ENCODE peak calls at places on chromosomes 2 and 18, in seven cellular contexts. One of them, this sample, is unnamed.

GRCh38 chr2:19649107-19649506 is 252.7 kb downstream of the TTC32 start:
- DNase-seq in OCI-LY7: no peak
- DNase-seq in adrenal gland: no peak
- DNase-seq in GM23338: no peak
- DNase-seq in upper lobe of right lung: no peak
- DNase-seq in neural progenitor cell: no peak
- DNase-seq in prostate gland: no peak
- DNase-seq in this sample: no peak

GRCh38 chr18:25121442-25121841 is 230.5 kb downstream of the ZNF521 start:
- DNase-seq in OCI-LY7: no peak
- DNase-seq in GM23338: peak; percentile 30
- DNase-seq in adrenal gland: no peak
- DNase-seq in upper lobe of right lung: no peak
- DNase-seq in neural progenitor cell: no peak
- DNase-seq in prostate gland: no peak
- DNase-seq in this sample: no peak

GRCh38 chr2:224086226-224086911 is 47.3 kb upstream of the SERPINE2 start:
- DNase-seq in adrenal gland: peak; percentile 13
- DNase-seq in neural progenitor cell: no peak
- DNase-seq in upper lobe of right lung: no peak
- DNase-seq in OCI-LY7: no peak
- DNase-seq in GM23338: no peak
- DNase-seq in prostate gland: no peak
- DNase-seq in this sample: no peak

GRCh38 chr2:170715062-170715931 is at the start of gene SP5:
- DNase-seq in neural progenitor cell: peak; percentile 94
- DNase-seq in upper lobe of right lung: peak; percentile 87
- DNase-seq in prostate gland: peak; percentile 55
- DNase-seq in GM23338: peak; percentile 92
- DNase-seq in adrenal gland: peak; percentile 86
- DNase-seq in OCI-LY7: no peak
- DNase-seq in this sample: peak; percentile 97

GRCh38 chr2:191247381-191248057 is 2.3 kb downstream of the MYO1B start:
- DNase-seq in neural progenitor cell: no peak
- DNase-seq in prostate gland: no peak
- DNase-seq in adrenal gland: no peak
- DNase-seq in upper lobe of right lung: no peak
- DNase-seq in GM23338: peak; percentile 21
- DNase-seq in OCI-LY7: no peak
- DNase-seq in this sample: no peak

GRCh38 chr2:69624153-69624552 is 19.4 kb downstream of the AAK1 start:
- DNase-seq in OCI-LY7: no peak
- DNase-seq in prostate gland: no peak
- DNase-seq in upper lobe of right lung: no peak
- DNase-seq in GM23338: no peak
- DNase-seq in adrenal gland: no peak
- DNase-seq in neural progenitor cell: no peak
- DNase-seq in this sample: no peak

GRCh38 chr18:40875101-40875500 is 1079.9 kb upstream of the PIK3C3 start:
- DNase-seq in upper lobe of right lung: no peak
- DNase-seq in neural progenitor cell: no peak
- DNase-seq in adrenal gland: no peak
- DNase-seq in GM23338: no peak
- DNase-seq in prostate gland: no peak
- DNase-seq in OCI-LY7: no peak
- DNase-seq in this sample: no peak

GRCh38 chr2:40412456-40412855 is 39.4 kb downstream of the SLC8A1 start:
- DNase-seq in OCI-LY7: no peak
- DNase-seq in adrenal gland: no peak
- DNase-seq in neural progenitor cell: no peak
- DNase-seq in prostate gland: no peak
- DNase-seq in upper lobe of right lung: no peak
- DNase-seq in GM23338: no peak
- DNase-seq in this sample: no peak

GRCh38 chr2:127526142-127526939 is at the start of gene IWS1:
- DNase-seq in OCI-LY7: peak; percentile 97
- DNase-seq in adrenal gland: peak; percentile 96
- DNase-seq in neural progenitor cell: peak; percentile 99
- DNase-seq in upper lobe of right lung: peak; percentile 97
- DNase-seq in prostate gland: peak; percentile 96
- DNase-seq in GM23338: peak; percentile 99
- DNase-seq in this sample: peak; percentile 98
- TF ChIP-seq CTCF in OCI-LY7: no peak
- TF ChIP-seq CTCF in adrenal gland: peak; percentile 66
- TF ChIP-seq CTCF in neural progenitor cell: peak; percentile 27
- TF ChIP-seq CTCF in upper lobe of right lung: peak; percentile 33
- TF ChIP-seq CTCF in prostate gland: peak; percentile 63
- TF ChIP-seq CTCF in GM23338: peak; percentile 27
- TF ChIP-seq CTCF in this sample: peak; percentile 50

GRCh38 chr2:231987088-231987788 is 25.7 kb downstream of the DIS3L2 start:
- DNase-seq in OCI-LY7: no peak
- DNase-seq in prostate gland: no peak
- DNase-seq in GM23338: no peak
- DNase-seq in adrenal gland: no peak
- DNase-seq in upper lobe of right lung: no peak
- DNase-seq in neural progenitor cell: no peak
- DNase-seq in this sample: no peak

GRCh38 chr2:231984992-231985391 is 23.5 kb downstream of the DIS3L2 start:
- DNase-seq in prostate gland: no peak
- DNase-seq in GM23338: no peak
- DNase-seq in upper lobe of right lung: no peak
- DNase-seq in adrenal gland: no peak
- DNase-seq in OCI-LY7: no peak
- DNase-seq in neural progenitor cell: no peak
- DNase-seq in this sample: no peak

GRCh38 chr2:231988179-231988866 is 26.8 kb downstream of the DIS3L2 start:
- DNase-seq in OCI-LY7: no peak
- DNase-seq in prostate gland: no peak
- DNase-seq in GM23338: no peak
- DNase-seq in adrenal gland: no peak
- DNase-seq in neural progenitor cell: no peak
- DNase-seq in upper lobe of right lung: no peak
- DNase-seq in this sample: no peak

GRCh38 chr2:231991664-231992063 is 30.2 kb downstream of the DIS3L2 start:
- DNase-seq in OCI-LY7: no peak
- DNase-seq in adrenal gland: no peak
- DNase-seq in GM23338: no peak
- DNase-seq in prostate gland: no peak
- DNase-seq in neural progenitor cell: no peak
- DNase-seq in upper lobe of right lung: no peak
- DNase-seq in this sample: no peak

DNA sequence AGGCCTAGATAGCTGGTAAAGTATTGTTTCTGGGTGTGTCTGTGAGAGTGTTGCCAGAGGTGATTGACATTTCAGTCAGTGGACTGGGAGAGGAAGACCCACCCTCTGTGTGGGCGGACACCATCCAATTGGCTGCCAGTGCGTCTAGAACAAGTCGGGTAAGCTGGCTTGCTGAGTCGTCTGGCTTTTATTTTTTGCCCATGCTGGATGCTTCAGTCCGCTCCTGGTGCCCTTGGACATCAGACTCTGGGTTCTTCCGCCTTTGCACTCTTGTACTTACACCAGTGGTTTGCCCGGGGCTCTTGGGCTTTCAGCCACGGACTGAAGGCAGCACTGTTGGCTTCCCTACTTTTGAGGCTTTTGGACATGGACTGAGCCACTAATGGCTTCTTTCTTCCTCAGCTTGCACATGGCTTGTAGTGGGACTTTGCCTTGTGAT is 24.3 kb downstream of the DIS3L2 start:
- DNase-seq in OCI-LY7: no peak
- DNase-seq in neural progenitor cell: peak; percentile 45
- DNase-seq in GM23338: peak; percentile 73
- DNase-seq in prostate gland: no peak
- DNase-seq in upper lobe of right lung: no peak
- DNase-seq in adrenal gland: no peak
- DNase-seq in this sample: peak; percentile 85
- H3K4me1 ChIP-seq in OCI-LY7: no peaks in the 10 kb centered on the region
- H3K4me1 ChIP-seq in neural progenitor cell: no peaks in the 10 kb centered on the region
- H3K4me1 ChIP-seq in GM23338: peaks cover 19% of the 10 kb centered on the region
- H3K4me1 ChIP-seq in prostate gland: no peaks in the 10 kb centered on the region
- H3K4me1 ChIP-seq in upper lobe of right lung: no peaks in the 10 kb centered on the region
- H3K4me1 ChIP-seq in adrenal gland: peaks cover 6% of the 10 kb centered on the region
- H3K4me1 ChIP-seq in this sample: peaks cover 4% of the 10 kb centered on the region

GRCh38 chr2:187658952-187659525 is 104.8 kb upstream of the TFPI start:
- DNase-seq in neural progenitor cell: peak; percentile 74
- DNase-seq in OCI-LY7: peak; percentile 1
- DNase-seq in upper lobe of right lung: no peak
- DNase-seq in adrenal gland: no peak
- DNase-seq in GM23338: peak; percentile 80
- DNase-seq in prostate gland: no peak
- DNase-seq in this sample: peak; percentile 75
- TF ChIP-seq CTCF in neural progenitor cell: peak; percentile 61
- TF ChIP-seq CTCF in OCI-LY7: peak; percentile 12
- TF ChIP-seq CTCF in upper lobe of right lung: peak; percentile 28
- TF ChIP-seq CTCF in adrenal gland: no peak
- TF ChIP-seq CTCF in GM23338: peak; percentile 78
- TF ChIP-seq CTCF in prostate gland: no peak
- TF ChIP-seq CTCF in this sample: peak; percentile 80

GRCh38 chr2:158997037-158997785 is 28.8 kb downstream of the TANC1 start:
- DNase-seq in adrenal gland: no peak
- DNase-seq in neural progenitor cell: no peak
- DNase-seq in GM23338: no peak
- DNase-seq in prostate gland: no peak
- DNase-seq in OCI-LY7: no peak
- DNase-seq in upper lobe of right lung: no peak
- DNase-seq in this sample: no peak
- H3K4me1 ChIP-seq in adrenal gland: peaks cover 26% of the 10 kb centered on the region
- H3K4me1 ChIP-seq in neural progenitor cell: peaks cover 10% of the 10 kb centered on the region
- H3K4me1 ChIP-seq in GM23338: peaks cover 14% of the 10 kb centered on the region
- H3K4me1 ChIP-seq in prostate gland: no peaks in the 10 kb centered on the region
- H3K4me1 ChIP-seq in OCI-LY7: no peaks in the 10 kb centered on the region
- H3K4me1 ChIP-seq in upper lobe of right lung: peaks cover 39% of the 10 kb centered on the region
- H3K4me1 ChIP-seq in this sample: peaks cover 36% of the 10 kb centered on the region

This sample was measured in endodermal cell.